ENCODE peak calls at places on chromosomes 13 and 19, in five cellular contexts. R, U, E, N and Z are unnamed samples.

GRCh38 chr19:1850809-1851544 is 2.7 kb upstream of the REXO1 start:
- DNase-seq in E (no peak), R (no peak), U (no peak), N (no peak), Z (peak; percentile 51)

GRCh38 chr19:40344422-40344821 is 3.8 kb downstream of the C19orf47 start:
- DNase-seq in E (no peak), N (no peak), U (no peak), R (no peak), Z (no peak)

GRCh38 chr13:74945637-74946036 is 536.3 kb downstream of the TBC1D4 start:
- DNase-seq in N (no peak), R (no peak), U (no peak), E (no peak), Z (no peak)

GRCh38 chr19:57708641-57709354 is at the start of gene ZNF154:
- DNase-seq in N (no peak), E (no peak), U (no peak), R (no peak), Z (peak; percentile 18)

GRCh38 chr13:51240888-51241475 is 18.8 kb downstream of the FAM124A start:
- DNase-seq in E (no peak), R (no peak), U (no peak), N (no peak), Z (peak; percentile 22)

GRCh38 chr19:3986260-3987041 is 1.2 kb upstream of the EEF2 start:
- DNase-seq in N (no peak), E (peak; percentile 73), U (peak; percentile 51), R (peak; percentile 93), Z (peak; percentile 87)

GRCh38 chr19:18397242-18398202 is at the start of gene LRRC25:
- DNase-seq in R (no peak), E (no peak), U (no peak), N (peak; percentile 70), Z (peak; percentile 22)

GRCh38 chr19:1849132-1849474 is 820 bp upstream of the REXO1 start:
- DNase-seq in E (no peak), R (no peak), U (no peak), N (no peak), Z (no peak)

GRCh38 chr13:110912651-110913051 is 2.2 kb downstream of the ANKRD10 start:
- DNase-seq in U (no peak), R (peak; percentile 53), E (no peak), N (no peak), Z (peak; percentile 54)

GRCh38 chr19:48967346-48968178 is 2.5 kb downstream of the FTL start:
- DNase-seq in E (peak; percentile 63), R (no peak), U (no peak), N (no peak), Z (peak; percentile 62)

GRCh38 chr13:23377603-23378002 is 55.9 kb downstream of the SACS start:
- DNase-seq in N (peak; percentile 77), R (no peak), U (no peak), E (no peak), Z (no peak)
- H3K4me3 ChIP-seq in N (peak overlapping the region; percentile 7), R (no peak overlapping the region), U (no peak overlapping the region), E (no peak overlapping the region), Z (no peak overlapping the region)

DNA sequence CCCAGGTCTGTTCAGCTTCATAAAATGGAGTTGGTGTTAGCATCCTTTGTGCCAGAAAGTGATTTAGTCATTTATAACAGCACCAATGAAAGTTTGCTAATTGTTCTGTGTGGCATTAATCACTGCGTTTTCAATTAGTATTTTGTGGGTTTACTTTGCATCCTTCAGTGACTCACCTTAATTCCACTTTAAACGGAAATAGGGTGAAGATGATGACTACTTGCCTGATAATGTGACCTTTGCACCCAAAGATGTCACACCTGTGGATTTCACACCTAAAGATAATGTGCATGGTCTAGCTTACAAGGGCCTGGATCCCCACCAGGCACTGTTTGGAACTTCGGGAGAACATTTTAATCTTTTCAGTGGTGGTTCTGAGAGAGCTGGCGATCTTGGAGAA is 15.0 kb downstream of the GPATCH1 start:
- DNase-seq in U (no peak), E (peak; percentile 54), R (no peak), N (no peak), Z (no peak)
- H3K4me3 ChIP-seq in U (no peak overlapping the region), E (no peak overlapping the region), R (no peak overlapping the region), N (no peak overlapping the region), Z (no peak overlapping the region)

GRCh38 chr19:16878181-16878965 is 10.4 kb upstream of the F2RL3 start:
- DNase-seq in E (no peak), U (no peak), R (no peak), N (no peak), Z (no peak)
- H3K4me3 ChIP-seq in E (no peak overlapping the region), U (no peak overlapping the region), R (no peak overlapping the region), N (no peak overlapping the region), Z (peak overlapping the region; percentile 48)

GRCh38 chr19:38736036-38736412 is 8.2 kb downstream of the CAPN12 start:
- DNase-seq in E (peak; percentile 79), R (peak; percentile 21), U (peak; percentile 66), N (peak; percentile 76), Z (peak; percentile 86)
- H3K4me3 ChIP-seq in E (peak overlapping the region; percentile 54), R (peak overlapping the region; percentile 45), U (no peak overlapping the region), N (peak overlapping the region; percentile 76), Z (peak overlapping the region; percentile 29)

GRCh38 chr19:14056741-14057356 is 5.0 kb downstream of the PALM3 start:
- DNase-seq in U (no peak), E (no peak), R (no peak), N (no peak), Z (no peak)
- H3K4me3 ChIP-seq in U (no peak overlapping the region), E (no peak overlapping the region), R (no peak overlapping the region), N (peak overlapping the region; percentile 62), Z (no peak overlapping the region)

DNA sequence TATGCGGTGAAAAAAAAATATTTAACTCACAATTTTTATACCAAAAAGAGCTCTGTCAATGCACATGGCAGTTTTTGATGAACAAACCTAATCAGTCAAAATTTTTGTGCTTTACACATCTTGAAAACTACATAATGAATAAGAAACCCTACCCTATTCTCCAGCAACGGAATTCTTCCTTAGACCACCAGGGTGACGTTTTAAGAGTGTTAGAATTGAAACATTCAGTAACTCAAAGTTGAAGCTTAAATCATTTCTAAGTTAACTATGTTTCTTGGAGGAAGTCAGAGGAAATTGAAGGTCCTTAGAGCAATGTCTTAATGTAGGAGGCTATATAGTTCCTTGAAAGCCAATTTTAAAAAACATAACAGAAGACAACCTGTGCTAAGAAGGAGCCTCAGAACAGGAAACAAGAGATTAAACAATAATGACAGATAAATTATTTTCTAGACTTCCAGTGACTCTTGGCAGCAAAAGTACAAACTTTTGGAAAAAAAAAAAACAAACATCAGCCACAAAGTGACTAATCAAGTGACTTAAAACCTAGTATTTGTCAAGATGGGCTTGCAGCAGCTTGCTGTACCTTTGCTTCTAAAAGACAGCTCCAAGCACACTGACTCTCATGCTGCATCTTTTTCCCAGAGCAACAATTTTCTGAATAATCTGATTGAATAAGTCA is 6.2 kb downstream of the SPRY2 start:
- DNase-seq in N (no peak), R (no peak), U (no peak), E (no peak), Z (no peak)
- H3K4me3 ChIP-seq in N (no peak overlapping the region), R (no peak overlapping the region), U (no peak overlapping the region), E (no peak overlapping the region), Z (no peak overlapping the region)

DNA sequence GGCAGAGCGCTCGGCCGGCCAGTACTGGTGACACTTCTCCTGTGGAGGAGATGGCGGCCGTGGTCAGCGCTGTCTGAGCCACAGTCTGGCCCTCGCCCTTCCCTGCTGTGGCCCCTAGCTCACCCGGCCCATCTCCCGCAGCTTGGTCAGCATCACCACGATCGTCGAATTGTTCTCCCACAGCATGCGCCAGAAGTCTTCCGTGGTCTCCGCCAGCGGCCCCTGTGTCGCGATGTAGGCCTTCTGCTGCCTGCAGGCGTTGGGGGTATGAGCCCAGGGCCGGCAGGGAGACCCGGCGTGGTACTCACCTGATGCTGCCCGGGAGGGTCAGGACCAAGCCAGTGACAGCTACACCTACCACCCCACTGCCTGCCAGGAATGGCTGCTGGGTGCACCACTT is 130.1 kb downstream of the PTPRS start:
- DNase-seq in N (no peak), E (no peak), R (no peak), U (no peak), Z (no peak)
- H3K4me3 ChIP-seq in N (no peak overlapping the region), E (no peak overlapping the region), R (no peak overlapping the region), U (no peak overlapping the region), Z (no peak overlapping the region)